ENCODE peak calls at places on chromosomes 5 and 9, in nine cellular contexts. W, Y, D, P, A, E, C, O and H are unnamed samples.

GRCh38 chr9:104927912-104928740 is at the start of gene ABCA1:
- DNase-seq in W (peak), Y (peak), D (peak), P (peak), A (peak), E (peak), C (peak), O (peak), H (no peak)

GRCh38 chr5:77129386-77129785 is 42.3 kb upstream of the ZBED3 start:
- DNase-seq in W (peak), Y (no peak), D (no peak), P (no peak), A (peak), E (peak), C (no peak), O (peak), H (no peak)

GRCh38 chr5:140261403-140262171 is 41.3 kb downstream of the PFDN1 start:
- DNase-seq in W (peak), Y (peak), D (peak), P (no peak), A (peak), E (peak), C (peak), O (peak), H (peak)

GRCh38 chr5:16787278-16787677 is 148.8 kb downstream of the MYO10 start:
- DNase-seq in W (no peak), Y (no peak), D (no peak), P (no peak), A (no peak), E (no peak), C (no peak), O (no peak), H (no peak)

GRCh38 chr5:5767286-5767928 is 344.9 kb downstream of the ICE1 start:
- DNase-seq in W (no peak), Y (no peak), D (no peak), P (no peak), A (peak), E (no peak), C (no peak), O (peak), H (no peak)

GRCh38 chr5:38802125-38802524 is 43.7 kb upstream of the OSMR start:
- DNase-seq in W (no peak), Y (no peak), D (no peak), P (no peak), A (no peak), E (no peak), C (no peak), O (no peak), H (no peak)

GRCh38 chr5:133746834-133747233 is 134.5 kb upstream of the FSTL4 start:
- DNase-seq in W (no peak), Y (no peak), D (no peak), P (no peak), A (peak), E (no peak), C (no peak), O (no peak), H (no peak)

GRCh38 chr9:112705773-112706427 is 12.0 kb downstream of the INIP start:
- DNase-seq in W (peak), Y (no peak), D (peak), P (no peak), A (peak), E (no peak), C (no peak), O (peak), H (no peak)